ENCODE peak calls at places on chromosome 9, in eight cellular contexts. V is T-helper 1 cell; E is stimulated activated CD4-positive, alpha-beta T cell treated with anti-CD3 and anti-CD28 coated beads, Interleukin-12 subunit alpha, Interleukin-12 subunit beta, amount 100 ng/mL, for 48 hours; N is fibroblast of lung; S is amniotic stem cell; Q is putamen; A is kidney glomerular epithelial cell; H is mammary epithelial cell. O is an unnamed sample.

GRCh38 chr9:16032799-16033198 is 480.0 kb downstream of the CCDC171 start:
- DNase-seq in V (no peak), E (no peak), N (peak), S (no peak), Q (no peak), A (peak), H (peak), O (no peak)

GRCh38 chr9:127504887-127505251 is 53.6 kb downstream of the LRSAM1 start:
- DNase-seq in V (no peak), E (no peak), N (no peak), S (no peak), Q (no peak), A (no peak), H (no peak), O (no peak)

GRCh38 chr9:37350486-37351190 is 71.9 kb upstream of the GRHPR start:
- DNase-seq in V (no peak), E (no peak), N (peak), S (no peak), Q (no peak), A (peak), H (peak), O (peak)

GRCh38 chr9:1032181-1032580 is 18.0 kb upstream of the DMRT2 start:
- DNase-seq in V (no peak), E (no peak), N (no peak), S (no peak), Q (no peak), A (no peak), H (no peak), O (no peak)

GRCh38 chr9:136886610-136887597 is 588 bp downstream of the TRAF2 start:
- DNase-seq in V (peak), E (no peak), N (peak), S (no peak), Q (no peak), A (no peak), H (peak), O (no peak)

GRCh38 chr9:131875828-131876485 is 136.1 kb upstream of the RAPGEF1 start:
- DNase-seq in V (no peak), E (no peak), N (peak), S (no peak), Q (no peak), A (no peak), H (peak), O (no peak)

GRCh38 chr9:79955300-79955699 is 383.5 kb downstream of the TLE4 start:
- DNase-seq in V (no peak), E (no peak), N (no peak), S (no peak), Q (no peak), A (no peak), H (no peak), O (no peak)

GRCh38 chr9:272251-273213 is 57.9 kb downstream of the DOCK8 start:
- DNase-seq in V (peak), E (peak), N (no peak), S (no peak), Q (peak), A (no peak), H (no peak), O (peak)

GRCh38 chr9:120910643-120911042 is 16.0 kb downstream of the TRAF1 start:
- DNase-seq in V (no peak), E (no peak), N (no peak), S (no peak), Q (no peak), A (no peak), H (peak), O (no peak)

GRCh38 chr9:76560481-76560891 is 101.5 kb downstream of the GCNT1 start:
- DNase-seq in V (no peak), E (no peak), N (peak), S (no peak), Q (no peak), A (peak), H (peak), O (no peak)

GRCh38 chr9:100346836-100347235 is 5.9 kb downstream of the TEX10 start:
- DNase-seq in V (no peak), E (no peak), N (peak), S (no peak), Q (no peak), A (no peak), H (no peak), O (no peak)

GRCh38 chr9:84932915-84933527 is 263.5 kb downstream of the NTRK2 start:
- DNase-seq in V (no peak), E (no peak), N (peak), S (no peak), Q (no peak), A (peak), H (peak), O (peak)

GRCh38 chr9:38638881-38639576 is 18.6 kb upstream of the ANKRD18A start:
- DNase-seq in V (no peak), E (no peak), N (no peak), S (no peak), Q (no peak), A (no peak), H (no peak), O (no peak)

GRCh38 chr9:131484051-131484445 is 18.7 kb upstream of the POMT1 start:
- DNase-seq in V (no peak), E (no peak), N (no peak), S (no peak), Q (no peak), A (no peak), H (no peak), O (no peak)

GRCh38 chr9:98983295-98984268 is 39.9 kb downstream of the COL15A1 start:
- DNase-seq in V (no peak), E (no peak), N (peak), S (peak), Q (no peak), A (no peak), H (peak), O (no peak)

GRCh38 chr9:123929177-123929869 is 603 bp downstream of the DENND1A start:
- DNase-seq in V (peak), E (no peak), N (no peak), S (no peak), Q (no peak), A (no peak), H (no peak), O (no peak)

GRCh38 chr9:96392263-96392662 is 8.8 kb upstream of the SLC35D2 start:
- DNase-seq in V (no peak), E (no peak), N (no peak), S (no peak), Q (no peak), A (no peak), H (no peak), O (no peak)

GRCh38 chr9:121450241-121450640 is 49.4 kb downstream of the GGTA1 start:
- DNase-seq in V (no peak), E (no peak), N (no peak), S (no peak), Q (no peak), A (peak), H (no peak), O (no peak)

GRCh38 chr9:129995409-129996160 is 47.4 kb downstream of the FNBP1 start:
- DNase-seq in V (no peak), E (no peak), N (peak), S (no peak), Q (peak), A (no peak), H (peak), O (peak)

GRCh38 chr9:116382053-116382452 is 228.5 kb downstream of the PAPPA start:
- DNase-seq in V (no peak), E (no peak), N (no peak), S (no peak), Q (no peak), A (no peak), H (no peak), O (no peak)

GRCh38 chr9:7690007-7690406 is 109.6 kb downstream of the DMAC1 start:
- DNase-seq in V (no peak), E (no peak), N (no peak), S (no peak), Q (no peak), A (no peak), H (no peak), O (no peak)

GRCh38 chr9:124454791-124455443 is 4.7 kb downstream of the ADGRD2 start:
- DNase-seq in V (no peak), E (no peak), N (no peak), S (no peak), Q (no peak), A (no peak), H (no peak), O (no peak)

GRCh38 chr9:14347408-14348224 is 33.7 kb upstream of the NFIB start:
- DNase-seq in V (no peak), E (no peak), N (peak), S (no peak), Q (peak), A (peak), H (peak), O (peak)

GRCh38 chr9:16601991-16602390 is 268.5 kb downstream of the BNC2 start:
- DNase-seq in V (no peak), E (no peak), N (no peak), S (no peak), Q (no peak), A (no peak), H (no peak), O (no peak)

GRCh38 chr9:37464006-37464405 is 1.2 kb downstream of the ZBTB5 start:
- DNase-seq in V (no peak), E (no peak), N (peak), S (no peak), Q (no peak), A (no peak), H (no peak), O (no peak)

GRCh38 chr9:96137666-96138429 is 164.1 kb downstream of the HSD17B3 start:
- DNase-seq in V (no peak), E (no peak), N (peak), S (no peak), Q (no peak), A (no peak), H (no peak), O (no peak)

GRCh38 chr9:86176468-86176867 is 77.1 kb upstream of the GOLM1 start:
- DNase-seq in V (no peak), E (no peak), N (peak), S (no peak), Q (no peak), A (no peak), H (peak), O (no peak)

GRCh38 chr9:114374936-114375335 is 12.8 kb downstream of the AKNA start:
- DNase-seq in V (no peak), E (no peak), N (no peak), S (no peak), Q (no peak), A (no peak), H (no peak), O (no peak)

GRCh38 chr9:68739631-68740174 is 34.7 kb downstream of the PIP5K1B start:
- DNase-seq in V (no peak), E (no peak), N (no peak), S (no peak), Q (no peak), A (no peak), H (no peak), O (no peak)

GRCh38 chr9:98365227-98365669 is 109.8 kb upstream of the TBC1D2 start:
- DNase-seq in V (no peak), E (peak), N (peak), S (no peak), Q (no peak), A (no peak), H (peak), O (no peak)